ENCODE peak calls at places on chromosomes 6 and 20, in ten cellular contexts. One of them, this sample, is unnamed.

GRCh38 chr20:54340667-54341081 is 132.8 kb downstream of the PFDN4 start:
- DNase-seq in breast epithelium: no peak
- DNase-seq in ovary: no peak
- DNase-seq in H1: no peak
- DNase-seq in upper lobe of left lung: no peak
- DNase-seq in adrenal gland: no peak
- DNase-seq in IMR-90: peak; percentile 84
- DNase-seq in A549: no peak
- DNase-seq in tibial nerve: no peak
- DNase-seq in body of pancreas: no peak
- DNase-seq in this sample: no peak

GRCh38 chr6:34242252-34243130 is 5.8 kb downstream of the HMGA1 start:
- DNase-seq in breast epithelium: no peak
- DNase-seq in ovary: no peak
- DNase-seq in H1: no peak
- DNase-seq in upper lobe of left lung: no peak
- DNase-seq in adrenal gland: no peak
- DNase-seq in IMR-90: peak; percentile 25
- DNase-seq in A549: no peak
- DNase-seq in tibial nerve: no peak
- DNase-seq in body of pancreas: no peak
- DNase-seq in this sample: peak; percentile 35

GRCh38 chr6:129683606-129684322 is 26.2 kb downstream of the ARHGAP18 start:
- DNase-seq in breast epithelium: peak; percentile 66
- DNase-seq in ovary: no peak
- DNase-seq in H1: no peak
- DNase-seq in upper lobe of left lung: peak; percentile 90
- DNase-seq in adrenal gland: peak; percentile 90
- DNase-seq in IMR-90: peak; percentile 100
- DNase-seq in A549: peak; percentile 86
- DNase-seq in tibial nerve: peak; percentile 44
- DNase-seq in body of pancreas: peak; percentile 65
- DNase-seq in this sample: peak; percentile 71

GRCh38 chr20:36121981-36122930 is 32.3 kb upstream of the EPB41L1 start:
- DNase-seq in breast epithelium: peak; percentile 89
- DNase-seq in ovary: no peak
- DNase-seq in H1: no peak
- DNase-seq in upper lobe of left lung: peak; percentile 90
- DNase-seq in adrenal gland: no peak
- DNase-seq in IMR-90: no peak
- DNase-seq in A549: no peak
- DNase-seq in tibial nerve: no peak
- DNase-seq in body of pancreas: peak; percentile 84
- DNase-seq in this sample: no peak

GRCh38 chr6:42405025-42405424 is 46.7 kb downstream of the TRERF1 start:
- DNase-seq in breast epithelium: no peak
- DNase-seq in ovary: no peak
- DNase-seq in H1: no peak
- DNase-seq in upper lobe of left lung: no peak
- DNase-seq in adrenal gland: no peak
- DNase-seq in IMR-90: peak; percentile 86
- DNase-seq in A549: no peak
- DNase-seq in tibial nerve: no peak
- DNase-seq in body of pancreas: no peak
- DNase-seq in this sample: no peak

GRCh38 chr6:155143610-155144106 is 120.2 kb upstream of the CLDN20 start:
- DNase-seq in breast epithelium: no peak
- DNase-seq in ovary: no peak
- DNase-seq in H1: no peak
- DNase-seq in upper lobe of left lung: no peak
- DNase-seq in adrenal gland: no peak
- DNase-seq in IMR-90: no peak
- DNase-seq in A549: no peak
- DNase-seq in tibial nerve: no peak
- DNase-seq in body of pancreas: no peak
- DNase-seq in this sample: no peak

GRCh38 chr20:44208770-44209169 is 1.8 kb downstream of the OSER1 start:
- DNase-seq in breast epithelium: no peak
- DNase-seq in ovary: no peak
- DNase-seq in H1: no peak
- DNase-seq in upper lobe of left lung: no peak
- DNase-seq in adrenal gland: no peak
- DNase-seq in IMR-90: peak; percentile 66
- DNase-seq in A549: peak; percentile 48
- DNase-seq in tibial nerve: no peak
- DNase-seq in body of pancreas: no peak
- DNase-seq in this sample: no peak

GRCh38 chr6:73515204-73516101 is 5.4 kb downstream of the EEF1A1 start:
- DNase-seq in breast epithelium: peak; percentile 40
- DNase-seq in ovary: peak; percentile 46
- DNase-seq in H1: no peak
- DNase-seq in upper lobe of left lung: peak; percentile 55
- DNase-seq in adrenal gland: peak; percentile 76
- DNase-seq in IMR-90: peak; percentile 88
- DNase-seq in A549: peak; percentile 80
- DNase-seq in tibial nerve: no peak
- DNase-seq in body of pancreas: peak; percentile 59
- DNase-seq in this sample: no peak

GRCh38 chr20:61422636-61423425 is 170.8 kb downstream of the CDH4 start:
- DNase-seq in breast epithelium: no peak
- DNase-seq in ovary: no peak
- DNase-seq in H1: no peak
- DNase-seq in upper lobe of left lung: no peak
- DNase-seq in adrenal gland: no peak
- DNase-seq in IMR-90: no peak
- DNase-seq in A549: no peak
- DNase-seq in tibial nerve: no peak
- DNase-seq in body of pancreas: no peak
- DNase-seq in this sample: no peak

GRCh38 chr6:27478141-27478705 is 5.3 kb upstream of the ZNF184 start:
- DNase-seq in breast epithelium: no peak
- DNase-seq in ovary: no peak
- DNase-seq in H1: no peak
- DNase-seq in upper lobe of left lung: no peak
- DNase-seq in adrenal gland: peak; percentile 9
- DNase-seq in IMR-90: peak; percentile 40
- DNase-seq in A549: no peak
- DNase-seq in tibial nerve: no peak
- DNase-seq in body of pancreas: no peak
- DNase-seq in this sample: no peak

GRCh38 chr6:41426438-41426851 is 91.0 kb downstream of the NCR2 start:
- DNase-seq in breast epithelium: no peak
- DNase-seq in ovary: no peak
- DNase-seq in H1: no peak
- DNase-seq in upper lobe of left lung: no peak
- DNase-seq in adrenal gland: no peak
- DNase-seq in IMR-90: no peak
- DNase-seq in A549: no peak
- DNase-seq in tibial nerve: no peak
- DNase-seq in body of pancreas: no peak
- DNase-seq in this sample: no peak

GRCh38 chr20:47380481-47380880 is 24.0 kb upstream of the ZMYND8 start:
- DNase-seq in breast epithelium: no peak
- DNase-seq in ovary: no peak
- DNase-seq in H1: no peak
- DNase-seq in upper lobe of left lung: no peak
- DNase-seq in adrenal gland: peak; percentile 39
- DNase-seq in IMR-90: peak; percentile 35
- DNase-seq in A549: peak; percentile 42
- DNase-seq in tibial nerve: no peak
- DNase-seq in body of pancreas: no peak
- DNase-seq in this sample: no peak

GRCh38 chr6:117906905-117907599 is at the start of gene SLC35F1:
- DNase-seq in breast epithelium: no peak
- DNase-seq in ovary: peak; percentile 13
- DNase-seq in H1: no peak
- DNase-seq in upper lobe of left lung: peak; percentile 21
- DNase-seq in adrenal gland: peak; percentile 56
- DNase-seq in IMR-90: peak; percentile 1
- DNase-seq in A549: peak; percentile 6
- DNase-seq in tibial nerve: no peak
- DNase-seq in body of pancreas: peak; percentile 52
- DNase-seq in this sample: peak; percentile 44

GRCh38 chr6:52653151-52653550 is 17.8 kb upstream of the TMEM14A start:
- DNase-seq in breast epithelium: no peak
- DNase-seq in ovary: no peak
- DNase-seq in H1: no peak
- DNase-seq in upper lobe of left lung: no peak
- DNase-seq in adrenal gland: no peak
- DNase-seq in IMR-90: no peak
- DNase-seq in A549: no peak
- DNase-seq in tibial nerve: no peak
- DNase-seq in body of pancreas: no peak
- DNase-seq in this sample: no peak

GRCh38 chr20:38472513-38473352 is at the start of gene RALGAPB:
- DNase-seq in breast epithelium: peak; percentile 99
- DNase-seq in ovary: peak; percentile 99
- DNase-seq in H1: peak; percentile 99
- DNase-seq in upper lobe of left lung: peak; percentile 99
- DNase-seq in adrenal gland: peak; percentile 99
- DNase-seq in IMR-90: peak; percentile 96
- DNase-seq in A549: peak; percentile 99
- DNase-seq in tibial nerve: peak; percentile 99
- DNase-seq in body of pancreas: peak; percentile 99
- DNase-seq in this sample: peak; percentile 99

GRCh38 chr20:38471245-38471644 is 1.4 kb upstream of the RALGAPB start:
- DNase-seq in breast epithelium: no peak
- DNase-seq in ovary: no peak
- DNase-seq in H1: no peak
- DNase-seq in upper lobe of left lung: no peak
- DNase-seq in adrenal gland: no peak
- DNase-seq in IMR-90: no peak
- DNase-seq in A549: no peak
- DNase-seq in tibial nerve: no peak
- DNase-seq in body of pancreas: no peak
- DNase-seq in this sample: no peak

GRCh38 chr20:38471987-38472512 is 593 bp upstream of the RALGAPB start:
- DNase-seq in breast epithelium: no peak
- DNase-seq in ovary: no peak
- DNase-seq in H1: no peak
- DNase-seq in upper lobe of left lung: no peak
- DNase-seq in adrenal gland: peak; percentile 32
- DNase-seq in IMR-90: no peak
- DNase-seq in A549: no peak
- DNase-seq in tibial nerve: no peak
- DNase-seq in body of pancreas: no peak
- DNase-seq in this sample: no peak

GRCh38 chr20:38477747-38478146 is 5.1 kb downstream of the RALGAPB start:
- DNase-seq in breast epithelium: no peak
- DNase-seq in ovary: no peak
- DNase-seq in H1: no peak
- DNase-seq in upper lobe of left lung: no peak
- DNase-seq in adrenal gland: no peak
- DNase-seq in IMR-90: no peak
- DNase-seq in A549: no peak
- DNase-seq in tibial nerve: no peak
- DNase-seq in body of pancreas: no peak
- DNase-seq in this sample: no peak

GRCh38 chr20:38473353-38473795 is 731 bp downstream of the RALGAPB start:
- DNase-seq in breast epithelium: peak; percentile 32
- DNase-seq in ovary: no peak
- DNase-seq in H1: no peak
- DNase-seq in upper lobe of left lung: peak; percentile 54
- DNase-seq in adrenal gland: peak; percentile 45
- DNase-seq in IMR-90: no peak
- DNase-seq in A549: peak; percentile 25
- DNase-seq in tibial nerve: no peak
- DNase-seq in body of pancreas: peak; percentile 53
- DNase-seq in this sample: no peak
- TF ChIP-seq CTCF in breast epithelium: no peak
- TF ChIP-seq CTCF in ovary: no peak
- TF ChIP-seq CTCF in H1: no peak
- TF ChIP-seq CTCF in upper lobe of left lung: no peak
- TF ChIP-seq CTCF in adrenal gland: peak; percentile 7
- TF ChIP-seq CTCF in IMR-90: no peak
- TF ChIP-seq CTCF in A549: no peak
- TF ChIP-seq CTCF in tibial nerve: no peak
- TF ChIP-seq CTCF in body of pancreas: no peak
- TF ChIP-seq CTCF in this sample: peak; percentile 12

GRCh38 chr6:51093899-51094665 is 275.4 kb downstream of the TFAP2B start:
- DNase-seq in breast epithelium: no peak
- DNase-seq in ovary: no peak
- DNase-seq in H1: no peak
- DNase-seq in upper lobe of left lung: no peak
- DNase-seq in adrenal gland: no peak
- DNase-seq in IMR-90: no peak
- DNase-seq in A549: no peak
- DNase-seq in tibial nerve: no peak
- DNase-seq in body of pancreas: no peak
- DNase-seq in this sample: no peak

DNA sequence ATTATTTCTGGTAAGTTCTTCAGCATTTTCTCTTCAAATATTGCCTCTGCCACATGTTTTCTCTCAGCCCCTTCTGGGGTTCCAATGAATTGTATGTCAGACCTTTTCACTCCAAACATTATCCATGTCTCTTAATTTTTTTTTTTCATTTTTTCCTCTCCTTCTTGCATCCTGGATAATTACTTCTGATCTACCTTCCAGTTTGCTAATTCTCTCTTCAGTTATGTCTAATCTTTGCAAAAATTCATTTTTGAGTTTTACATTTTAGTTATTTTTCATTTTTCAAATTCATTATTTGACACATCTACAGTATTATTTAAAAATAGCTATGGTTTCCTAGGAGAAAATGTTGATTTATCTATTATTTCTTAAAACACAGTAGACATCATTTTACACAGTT is 271.7 kb downstream of the TFAP2B start:
- DNase-seq in breast epithelium: no peak
- DNase-seq in ovary: no peak
- DNase-seq in H1: no peak
- DNase-seq in upper lobe of left lung: no peak
- DNase-seq in adrenal gland: no peak
- DNase-seq in IMR-90: no peak
- DNase-seq in A549: no peak
- DNase-seq in tibial nerve: no peak
- DNase-seq in body of pancreas: no peak
- DNase-seq in this sample: no peak
- TF ChIP-seq POLR2A in breast epithelium: no peak
- TF ChIP-seq POLR2A in ovary: no peak
- TF ChIP-seq POLR2A in H1: no peak
- TF ChIP-seq POLR2A in upper lobe of left lung: no peak
- TF ChIP-seq POLR2A in adrenal gland: no peak
- TF ChIP-seq POLR2A in IMR-90: no peak
- TF ChIP-seq POLR2A in A549: no peak
- TF ChIP-seq POLR2A in tibial nerve: no peak
- TF ChIP-seq POLR2A in body of pancreas: no peak
- TF ChIP-seq POLR2A in this sample: no peak

GRCh38 chr6:106170030-106170791 is 84.1 kb downstream of the PRDM1 start:
- DNase-seq in breast epithelium: no peak
- DNase-seq in ovary: no peak
- DNase-seq in H1: no peak
- DNase-seq in upper lobe of left lung: no peak
- DNase-seq in adrenal gland: no peak
- DNase-seq in IMR-90: no peak
- DNase-seq in A549: no peak
- DNase-seq in tibial nerve: no peak
- DNase-seq in body of pancreas: no peak
- DNase-seq in this sample: no peak
- TF ChIP-seq CTCF in breast epithelium: no peak
- TF ChIP-seq CTCF in ovary: no peak
- TF ChIP-seq CTCF in H1: no peak
- TF ChIP-seq CTCF in upper lobe of left lung: no peak
- TF ChIP-seq CTCF in adrenal gland: no peak
- TF ChIP-seq CTCF in IMR-90: no peak
- TF ChIP-seq CTCF in A549: no peak
- TF ChIP-seq CTCF in tibial nerve: no peak
- TF ChIP-seq CTCF in body of pancreas: no peak
- TF ChIP-seq CTCF in this sample: no peak

GRCh38 chr20:18250237-18250636 is 38.1 kb upstream of the ZNF133 start:
- DNase-seq in breast epithelium: no peak
- DNase-seq in ovary: no peak
- DNase-seq in H1: no peak
- DNase-seq in upper lobe of left lung: no peak
- DNase-seq in adrenal gland: no peak
- DNase-seq in IMR-90: no peak
- DNase-seq in A549: no peak
- DNase-seq in tibial nerve: no peak
- DNase-seq in body of pancreas: no peak
- DNase-seq in this sample: no peak
- TF ChIP-seq POLR2A in breast epithelium: no peak
- TF ChIP-seq POLR2A in ovary: no peak
- TF ChIP-seq POLR2A in H1: no peak
- TF ChIP-seq POLR2A in upper lobe of left lung: no peak
- TF ChIP-seq POLR2A in adrenal gland: no peak
- TF ChIP-seq POLR2A in IMR-90: no peak
- TF ChIP-seq POLR2A in A549: no peak
- TF ChIP-seq POLR2A in tibial nerve: no peak
- TF ChIP-seq POLR2A in body of pancreas: no peak
- TF ChIP-seq POLR2A in this sample: no peak

This sample was measured in right lobe of liver.